ENCODE peak calls at places on chromosome 7, in four cellular contexts. N is HepG2, Y is GM19239, B is GM12865. Q is an unnamed sample.

GRCh38 chr7:111855161-111855841 is 293.0 kb upstream of the IMMP2L start:
- DNase-seq in N (peak; percentile 21), Y (peak; percentile 3), B (peak; percentile 59), Q (no peak)

GRCh38 chr7:116236020-116236630 is 25.8 kb downstream of the TES start:
- DNase-seq in N (peak; percentile 51), Y (no peak), B (peak; percentile 64), Q (peak; percentile 19)

GRCh38 chr7:155214328-155214986 is 83.2 kb upstream of the INSIG1 start:
- DNase-seq in N (no peak), Y (no peak), B (no peak), Q (no peak)

GRCh38 chr7:23542752-23543151 is 11.0 kb upstream of the TRA2A start:
- DNase-seq in N (no peak), Y (no peak), B (no peak), Q (no peak)

GRCh38 chr7:1899201-1899600 is 229.1 kb downstream of the ELFN1 start:
- DNase-seq in N (no peak), Y (no peak), B (no peak), Q (no peak)

GRCh38 chr7:132509667-132510066 is 66.6 kb downstream of the PLXNA4 start:
- DNase-seq in N (no peak), Y (no peak), B (no peak), Q (no peak)

GRCh38 chr7:81327873-81328272 is 409.0 kb upstream of the SEMA3C start:
- DNase-seq in N (no peak), Y (no peak), B (no peak), Q (no peak)

GRCh38 chr7:55449205-55449991 is 84.3 kb downstream of the LANCL2 start:
- DNase-seq in N (no peak), Y (no peak), B (no peak), Q (no peak)

GRCh38 chr7:6181136-6181535 is 91.3 kb downstream of the CYTH3 start:
- DNase-seq in N (no peak), Y (no peak), B (peak; percentile 43), Q (no peak)

GRCh38 chr7:102864958-102865357 is 47.8 kb upstream of the LRRC17 start:
- DNase-seq in N (no peak), Y (no peak), B (no peak), Q (no peak)

GRCh38 chr7:46028246-46028645 is 107.2 kb upstream of the IGFBP3 start:
- DNase-seq in N (no peak), Y (no peak), B (no peak), Q (no peak)

GRCh38 chr7:2201128-2201527 is 31.6 kb downstream of the MAD1L1 start:
- DNase-seq in N (no peak), Y (no peak), B (no peak), Q (no peak)